ENCODE peak calls at places on chromosomes 6 and 20, in nine cellular contexts. N is pancreas; X is cardiac muscle cell; T is stomach; E is CD8-positive, alpha-beta T cell; F is ovary; U is SJCRH30; Y is suprapubic skin; M is heart right ventricle. C is an unnamed sample.

GRCh38 chr6:7137335-7138106 is 29.8 kb downstream of the RREB1 start:
- DNase-seq in N (no peak), X (peak), T (no peak), E (peak), F (peak), U (no peak), Y (peak), M (peak), C (no peak)

GRCh38 chr6:11341867-11342266 is 109.4 kb upstream of the NEDD9 start:
- DNase-seq in N (no peak), X (peak), T (no peak), E (no peak), F (no peak), U (no peak), Y (no peak), M (no peak), C (no peak)

GRCh38 chr6:13496508-13497180 is 9.2 kb upstream of the GFOD1 start:
- DNase-seq in N (no peak), X (peak), T (no peak), E (no peak), F (no peak), U (no peak), Y (no peak), M (no peak), C (no peak)

GRCh38 chr6:35294308-35294945 is 3.2 kb upstream of the DEF6 start:
- DNase-seq in N (no peak), X (peak), T (peak), E (peak), F (no peak), U (peak), Y (no peak), M (no peak), C (no peak)

GRCh38 chr6:169955796-169956493 is 204.5 kb downstream of the ERMARD start:
- DNase-seq in N (no peak), X (no peak), T (peak), E (no peak), F (peak), U (no peak), Y (no peak), M (no peak), C (no peak)

GRCh38 chr6:112222111-112222726 is 32.1 kb downstream of the LAMA4 start:
- DNase-seq in N (no peak), X (peak), T (no peak), E (no peak), F (no peak), U (peak), Y (no peak), M (no peak), C (peak)

GRCh38 chr6:138509371-138509770 is 10.1 kb upstream of the NHSL1 start:
- DNase-seq in N (no peak), X (peak), T (peak), E (peak), F (no peak), U (peak), Y (no peak), M (peak), C (no peak)

GRCh38 chr6:168193816-168194701 is 115.0 kb upstream of the FRMD1 start:
- DNase-seq in N (no peak), X (peak), T (peak), E (no peak), F (no peak), U (peak), Y (no peak), M (no peak), C (no peak)

GRCh38 chr20:8631271-8631670 is 437.6 kb upstream of the PLCB4 start:
- DNase-seq in N (no peak), X (no peak), T (no peak), E (no peak), F (no peak), U (no peak), Y (no peak), M (no peak), C (no peak)

GRCh38 chr20:62776692-62777527 is 19.4 kb upstream of the MRGBP start:
- DNase-seq in N (no peak), X (no peak), T (peak), E (peak), F (no peak), U (peak), Y (no peak), M (no peak), C (no peak)

GRCh38 chr20:62776035-62776691 is 20.1 kb upstream of the MRGBP start:
- DNase-seq in N (no peak), X (no peak), T (no peak), E (no peak), F (no peak), U (no peak), Y (no peak), M (no peak), C (no peak)

GRCh38 chr20:62774762-62775161 is 21.5 kb upstream of the MRGBP start:
- DNase-seq in N (no peak), X (no peak), T (no peak), E (no peak), F (no peak), U (no peak), Y (no peak), M (no peak), C (no peak)

GRCh38 chr20:62774076-62774714 is 22.1 kb upstream of the MRGBP start:
- DNase-seq in N (no peak), X (no peak), T (no peak), E (no peak), F (no peak), U (peak), Y (no peak), M (no peak), C (no peak)

GRCh38 chr20:62775206-62775605 is 21.1 kb upstream of the MRGBP start:
- DNase-seq in N (no peak), X (no peak), T (no peak), E (no peak), F (no peak), U (no peak), Y (no peak), M (no peak), C (no peak)
- H3K4me3 ChIP-seq in N (no peak), X (no peak), T (no peak), E (no peak), F (no peak), U (no peak), Y (no peak), M (no peak), C (no peak)

GRCh38 chr6:91713911-91714310 is 1127.0 kb upstream of the MAP3K7 start:
- DNase-seq in N (no peak), X (no peak), T (no peak), E (no peak), F (no peak), U (no peak), Y (no peak), M (no peak), C (no peak)
- H3K4me3 ChIP-seq in N (no peak), X (no peak), T (no peak), E (no peak), F (no peak), U (no peak), Y (no peak), M (no peak), C (no peak)

GRCh38 chr6:4403023-4403752 is 267.8 kb upstream of the ECI2 start:
- DNase-seq in N (no peak), X (no peak), T (no peak), E (no peak), F (no peak), U (no peak), Y (no peak), M (no peak), C (no peak)

GRCh38 chr6:4401408-4402367 is 266.3 kb upstream of the ECI2 start:
- DNase-seq in N (no peak), X (peak), T (no peak), E (no peak), F (peak), U (no peak), Y (no peak), M (peak), C (no peak)

GRCh38 chr6:4403828-4404227 is 268.5 kb upstream of the ECI2 start:
- DNase-seq in N (no peak), X (no peak), T (no peak), E (no peak), F (no peak), U (no peak), Y (no peak), M (no peak), C (peak)

GRCh38 chr6:4404410-4404809 is 269.0 kb upstream of the ECI2 start:
- DNase-seq in N (no peak), X (no peak), T (no peak), E (no peak), F (no peak), U (no peak), Y (no peak), M (no peak), C (no peak)

GRCh38 chr6:4402477-4402976 is 267.2 kb upstream of the ECI2 start:
- DNase-seq in N (no peak), X (peak), T (no peak), E (no peak), F (no peak), U (no peak), Y (no peak), M (peak), C (peak)
- H3K4me3 ChIP-seq in N (no peak), X (no peak), T (no peak), E (no peak), F (no peak), U (no peak), Y (no peak), M (no peak), C (no peak)

DNA sequence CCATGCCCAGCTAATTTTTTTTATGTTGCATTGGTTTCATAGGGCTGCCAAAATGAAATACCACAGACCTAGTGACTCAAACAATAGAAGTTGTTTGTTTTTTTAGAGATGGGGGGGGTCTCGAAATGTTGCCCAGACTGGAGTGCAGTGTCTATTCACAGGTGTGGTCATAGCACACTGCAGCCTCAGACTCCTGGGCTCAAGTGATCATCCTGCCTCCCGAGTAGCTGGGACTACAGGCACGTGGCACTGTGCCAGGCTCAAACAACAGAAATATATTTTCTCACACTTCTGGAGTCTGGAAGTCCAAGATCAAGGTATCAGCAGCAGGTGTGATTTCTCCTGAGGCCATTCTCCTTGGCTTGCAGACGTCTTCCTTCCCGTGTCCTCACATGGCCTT is 6.6 kb upstream of the SLC16A10 start:
- DNase-seq in N (peak), X (no peak), T (peak), E (no peak), F (no peak), U (no peak), Y (no peak), M (no peak), C (no peak)
- H3K4me3 ChIP-seq in N (no peak), X (no peak), T (no peak), E (no peak), F (no peak), U (no peak), Y (no peak), M (no peak), C (no peak)

GRCh38 chr6:33417127-33417902 is 592 bp downstream of the CUTA start:
- DNase-seq in N (no peak), X (peak), T (no peak), E (no peak), F (no peak), U (peak), Y (peak), M (no peak), C (peak)

GRCh38 chr6:33413601-33414120 is 2.8 kb downstream of the PHF1 start:
- DNase-seq in N (no peak), X (no peak), T (no peak), E (no peak), F (no peak), U (no peak), Y (no peak), M (no peak), C (no peak)

GRCh38 chr6:33414592-33415271 is 3.2 kb downstream of the CUTA start:
- DNase-seq in N (no peak), X (no peak), T (no peak), E (no peak), F (no peak), U (peak), Y (peak), M (no peak), C (no peak)

GRCh38 chr6:33416386-33417126 is 1.4 kb downstream of the CUTA start:
- DNase-seq in N (no peak), X (no peak), T (no peak), E (no peak), F (no peak), U (no peak), Y (no peak), M (no peak), C (no peak)

GRCh38 chr6:33415831-33416230 is 2.1 kb downstream of the CUTA start:
- DNase-seq in N (no peak), X (no peak), T (no peak), E (no peak), F (no peak), U (no peak), Y (no peak), M (no peak), C (no peak)
- H3K4me3 ChIP-seq in N (no peak), X (no peak), T (no peak), E (no peak), F (no peak), U (no peak), Y (no peak), M (no peak), C (peak)

DNA sequence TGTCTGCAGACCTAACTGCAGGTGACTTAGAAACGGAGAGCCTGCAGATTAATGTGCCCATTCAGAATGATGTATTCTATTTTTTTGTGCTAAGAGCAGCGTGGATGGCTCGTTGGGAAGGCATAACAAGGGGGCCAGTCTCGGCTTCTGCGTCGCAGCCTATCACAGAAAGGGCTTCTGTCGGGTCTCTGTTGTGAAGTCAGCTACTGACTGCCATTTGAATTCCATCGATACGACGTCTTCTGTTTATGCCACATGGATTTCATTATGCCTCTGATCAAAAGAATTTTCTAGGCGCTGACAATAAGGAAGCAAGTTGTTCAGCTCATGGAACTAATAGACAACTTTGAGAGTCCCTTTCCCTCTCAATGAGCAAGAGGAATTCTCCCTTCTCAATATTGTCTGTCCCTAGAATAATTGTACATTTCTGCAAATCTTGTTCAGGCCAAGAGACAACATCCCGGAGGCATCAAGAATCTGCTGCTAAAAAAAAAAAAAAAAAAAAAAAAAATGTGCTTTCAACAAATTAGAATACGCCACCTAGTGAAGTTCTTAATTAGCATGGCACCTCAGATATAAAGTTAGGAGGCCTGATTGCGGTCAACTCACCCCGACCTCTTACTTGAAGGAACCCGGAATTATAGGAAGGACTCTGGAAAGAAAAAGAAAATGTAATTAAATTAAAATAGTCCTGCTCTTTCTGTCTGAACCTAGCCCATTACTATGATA is 223.9 kb downstream of the TSHZ2 start:
- DNase-seq in N (no peak), X (no peak), T (no peak), E (no peak), F (no peak), U (no peak), Y (no peak), M (no peak), C (no peak)
- H3K4me3 ChIP-seq in N (no peak), X (no peak), T (no peak), E (no peak), F (no peak), U (no peak), Y (no peak), M (no peak), C (no peak)

GRCh38 chr20:36260316-36260715 is 24.0 kb downstream of the AAR2 start:
- DNase-seq in N (no peak), X (no peak), T (no peak), E (no peak), F (no peak), U (no peak), Y (no peak), M (no peak), C (no peak)

GRCh38 chr20:36261389-36262105 is 25.3 kb downstream of the AAR2 start:
- DNase-seq in N (no peak), X (no peak), T (no peak), E (no peak), F (no peak), U (peak), Y (no peak), M (no peak), C (no peak)

GRCh38 chr20:36262440-36262839 is 26.2 kb downstream of the AAR2 start:
- DNase-seq in N (no peak), X (no peak), T (no peak), E (no peak), F (no peak), U (no peak), Y (no peak), M (no peak), C (no peak)

GRCh38 chr20:36255445-36255844 is 19.2 kb downstream of the AAR2 start:
- DNase-seq in N (no peak), X (no peak), T (no peak), E (no peak), F (no peak), U (no peak), Y (peak), M (no peak), C (no peak)

DNA sequence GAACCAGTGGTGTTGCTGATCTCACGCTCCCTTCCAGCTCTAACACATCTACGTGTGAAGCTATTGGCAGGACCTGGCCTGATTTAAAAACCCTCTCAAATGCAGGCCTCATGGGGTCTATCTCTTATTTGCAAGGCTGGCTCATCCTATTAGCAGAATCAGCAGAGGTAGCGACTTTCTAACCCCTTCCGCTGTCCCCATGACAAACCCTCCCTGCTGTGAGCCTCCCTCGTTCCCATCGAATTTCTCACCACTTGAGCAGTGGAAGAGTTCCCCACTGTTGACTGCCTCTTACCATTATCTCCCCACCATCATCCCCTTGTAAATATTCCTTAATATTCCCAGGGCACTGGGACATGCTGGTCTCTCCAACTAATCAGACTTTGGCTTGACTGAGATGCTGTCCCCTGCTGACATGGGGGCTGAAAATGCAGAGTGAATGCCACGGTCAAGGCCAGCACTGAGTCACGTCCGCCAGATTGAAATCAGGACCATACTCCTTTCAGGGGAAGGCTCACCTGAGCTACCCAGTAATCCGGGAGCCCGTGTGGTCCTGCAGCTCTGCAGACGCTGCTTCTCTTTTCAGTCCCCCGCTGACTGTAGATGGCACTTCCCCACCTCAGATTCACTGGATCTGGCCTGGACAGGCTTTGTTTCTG is 23.0 kb downstream of the AAR2 start:
- DNase-seq in N (no peak), X (no peak), T (no peak), E (no peak), F (no peak), U (no peak), Y (no peak), M (no peak), C (no peak)
- H3K4me3 ChIP-seq in N (no peak), X (no peak), T (no peak), E (no peak), F (no peak), U (no peak), Y (no peak), M (no peak), C (no peak)